ENCODE peak calls at places on chromosomes 5 and 9, in seven cellular contexts. One of them, this sample, is unnamed.

GRCh38 chr5:92775711-92776615 is 805.1 kb downstream of the NR2F1-AS1 start:
- DNase-seq in ovary: no peak
- DNase-seq in HCT116: no peak
- DNase-seq in brain microvascular endothelial cell: no peak
- DNase-seq in breast epithelium: no peak
- DNase-seq in transverse colon: no peak
- DNase-seq in omental fat pad: no peak
- DNase-seq in this sample: no peak

GRCh38 chr5:57937025-57937424 is 454.4 kb upstream of the ACTBL2 start:
- DNase-seq in ovary: no peak
- DNase-seq in HCT116: no peak
- DNase-seq in brain microvascular endothelial cell: peak; percentile 18
- DNase-seq in breast epithelium: no peak
- DNase-seq in transverse colon: no peak
- DNase-seq in omental fat pad: no peak
- DNase-seq in this sample: no peak

GRCh38 chr9:72362118-72362531 is 2.9 kb downstream of the ZFAND5 start:
- DNase-seq in ovary: no peak
- DNase-seq in HCT116: no peak
- DNase-seq in brain microvascular endothelial cell: no peak
- DNase-seq in breast epithelium: no peak
- DNase-seq in transverse colon: no peak
- DNase-seq in omental fat pad: no peak
- DNase-seq in this sample: no peak

GRCh38 chr9:74463825-74464224 is 33.3 kb upstream of the RORB start:
- DNase-seq in ovary: no peak
- DNase-seq in HCT116: no peak
- DNase-seq in brain microvascular endothelial cell: no peak
- DNase-seq in breast epithelium: no peak
- DNase-seq in transverse colon: no peak
- DNase-seq in omental fat pad: no peak
- DNase-seq in this sample: no peak

GRCh38 chr9:4936823-4937222 is 48.2 kb upstream of the JAK2 start:
- DNase-seq in ovary: no peak
- DNase-seq in HCT116: no peak
- DNase-seq in brain microvascular endothelial cell: no peak
- DNase-seq in breast epithelium: no peak
- DNase-seq in transverse colon: no peak
- DNase-seq in omental fat pad: no peak
- DNase-seq in this sample: no peak

GRCh38 chr5:83179966-83180365 is 102.6 kb downstream of the XRCC4 start:
- DNase-seq in ovary: no peak
- DNase-seq in HCT116: no peak
- DNase-seq in brain microvascular endothelial cell: no peak
- DNase-seq in breast epithelium: no peak
- DNase-seq in transverse colon: no peak
- DNase-seq in omental fat pad: no peak
- DNase-seq in this sample: no peak

GRCh38 chr9:81632599-81632998 is 56.7 kb downstream of the TLE1 start:
- DNase-seq in ovary: no peak
- DNase-seq in HCT116: no peak
- DNase-seq in brain microvascular endothelial cell: peak; percentile 78
- DNase-seq in breast epithelium: no peak
- DNase-seq in transverse colon: no peak
- DNase-seq in omental fat pad: no peak
- DNase-seq in this sample: no peak

GRCh38 chr5:36252722-36253340 is 11.1 kb upstream of the NADK2 start:
- DNase-seq in ovary: no peak
- DNase-seq in HCT116: no peak
- DNase-seq in brain microvascular endothelial cell: no peak
- DNase-seq in breast epithelium: no peak
- DNase-seq in transverse colon: no peak
- DNase-seq in omental fat pad: no peak
- DNase-seq in this sample: no peak

GRCh38 chr5:116492016-116492623 is 82.5 kb downstream of the SEMA6A start:
- DNase-seq in ovary: no peak
- DNase-seq in HCT116: no peak
- DNase-seq in brain microvascular endothelial cell: peak; percentile 95
- DNase-seq in breast epithelium: no peak
- DNase-seq in transverse colon: no peak
- DNase-seq in omental fat pad: no peak
- DNase-seq in this sample: no peak

GRCh38 chr9:36174731-36175130 is 5.5 kb downstream of the CCIN start:
- DNase-seq in ovary: no peak
- DNase-seq in HCT116: no peak
- DNase-seq in brain microvascular endothelial cell: no peak
- DNase-seq in breast epithelium: no peak
- DNase-seq in transverse colon: no peak
- DNase-seq in omental fat pad: no peak
- DNase-seq in this sample: no peak

GRCh38 chr9:69549310-69550202 is 122.6 kb downstream of the APBA1 start:
- DNase-seq in ovary: no peak
- DNase-seq in HCT116: peak; percentile 38
- DNase-seq in brain microvascular endothelial cell: peak; percentile 29
- DNase-seq in breast epithelium: no peak
- DNase-seq in transverse colon: no peak
- DNase-seq in omental fat pad: no peak
- DNase-seq in this sample: no peak

GRCh38 chr5:1789838-1790462 is 9.7 kb downstream of the MRPL36 start:
- DNase-seq in ovary: no peak
- DNase-seq in HCT116: no peak
- DNase-seq in brain microvascular endothelial cell: peak; percentile 86
- DNase-seq in breast epithelium: peak; percentile 9
- DNase-seq in transverse colon: no peak
- DNase-seq in omental fat pad: no peak
- DNase-seq in this sample: no peak

GRCh38 chr5:173868096-173868879 is 19.9 kb upstream of the CPEB4 start:
- DNase-seq in ovary: no peak
- DNase-seq in HCT116: no peak
- DNase-seq in brain microvascular endothelial cell: peak; percentile 42
- DNase-seq in breast epithelium: no peak
- DNase-seq in transverse colon: no peak
- DNase-seq in omental fat pad: no peak
- DNase-seq in this sample: no peak

GRCh38 chr5:37825334-37825915 is 14.4 kb downstream of the GDNF start:
- DNase-seq in ovary: no peak
- DNase-seq in HCT116: no peak
- DNase-seq in brain microvascular endothelial cell: no peak
- DNase-seq in breast epithelium: no peak
- DNase-seq in transverse colon: no peak
- DNase-seq in omental fat pad: no peak
- DNase-seq in this sample: no peak

GRCh38 chr9:111815200-111816070 is 20.7 kb upstream of the SHOC1 start:
- DNase-seq in ovary: no peak
- DNase-seq in HCT116: no peak
- DNase-seq in brain microvascular endothelial cell: no peak
- DNase-seq in breast epithelium: no peak
- DNase-seq in transverse colon: no peak
- DNase-seq in omental fat pad: no peak
- DNase-seq in this sample: no peak

GRCh38 chr5:104088876-104089778 is 526.5 kb upstream of the NUDT12 start:
- DNase-seq in ovary: no peak
- DNase-seq in HCT116: peak; percentile 86
- DNase-seq in brain microvascular endothelial cell: no peak
- DNase-seq in breast epithelium: no peak
- DNase-seq in transverse colon: no peak
- DNase-seq in omental fat pad: no peak
- DNase-seq in this sample: no peak

GRCh38 chr9:106111039-106111740 is 416.8 kb downstream of the TMEM38B start:
- DNase-seq in ovary: no peak
- DNase-seq in HCT116: no peak
- DNase-seq in brain microvascular endothelial cell: no peak
- DNase-seq in breast epithelium: no peak
- DNase-seq in transverse colon: no peak
- DNase-seq in omental fat pad: no peak
- DNase-seq in this sample: no peak

GRCh38 chr9:77384406-77384805 is 207.1 kb downstream of the VPS13A start:
- DNase-seq in ovary: no peak
- DNase-seq in HCT116: no peak
- DNase-seq in brain microvascular endothelial cell: no peak
- DNase-seq in breast epithelium: no peak
- DNase-seq in transverse colon: no peak
- DNase-seq in omental fat pad: no peak
- DNase-seq in this sample: no peak

GRCh38 chr5:160542281-160542680 is 120.6 kb downstream of the PTTG1 start:
- DNase-seq in ovary: no peak
- DNase-seq in HCT116: no peak
- DNase-seq in brain microvascular endothelial cell: no peak
- DNase-seq in breast epithelium: no peak
- DNase-seq in transverse colon: no peak
- DNase-seq in omental fat pad: no peak
- DNase-seq in this sample: no peak

GRCh38 chr9:82882744-82883143 is 180.2 kb downstream of the RASEF start:
- DNase-seq in ovary: no peak
- DNase-seq in HCT116: no peak
- DNase-seq in brain microvascular endothelial cell: peak; percentile 2
- DNase-seq in breast epithelium: no peak
- DNase-seq in transverse colon: no peak
- DNase-seq in omental fat pad: no peak
- DNase-seq in this sample: no peak

GRCh38 chr5:88298425-88298824 is 29.8 kb upstream of the TMEM161B start:
- DNase-seq in ovary: no peak
- DNase-seq in HCT116: no peak
- DNase-seq in brain microvascular endothelial cell: peak; percentile 43
- DNase-seq in breast epithelium: no peak
- DNase-seq in transverse colon: no peak
- DNase-seq in omental fat pad: no peak
- DNase-seq in this sample: no peak

GRCh38 chr9:61666310-61666709 is 476.5 kb downstream of the SPATA31A7 start:
- DNase-seq in ovary: no peak
- DNase-seq in HCT116: no peak
- DNase-seq in brain microvascular endothelial cell: no peak
- DNase-seq in breast epithelium: no peak
- DNase-seq in transverse colon: peak; percentile 3
- DNase-seq in omental fat pad: no peak
- DNase-seq in this sample: no peak

GRCh38 chr9:1514241-1514640 is 464.1 kb downstream of the DMRT2 start:
- DNase-seq in ovary: no peak
- DNase-seq in HCT116: no peak
- DNase-seq in brain microvascular endothelial cell: no peak
- DNase-seq in breast epithelium: no peak
- DNase-seq in transverse colon: no peak
- DNase-seq in omental fat pad: no peak
- DNase-seq in this sample: no peak

GRCh38 chr5:79255786-79256557 is 20.0 kb downstream of the JMY start:
- DNase-seq in ovary: no peak
- DNase-seq in HCT116: peak; percentile 31
- DNase-seq in brain microvascular endothelial cell: peak; percentile 19
- DNase-seq in breast epithelium: no peak
- DNase-seq in transverse colon: peak; percentile 20
- DNase-seq in omental fat pad: no peak
- DNase-seq in this sample: no peak

GRCh38 chr5:66769839-66770617 is 173.8 kb downstream of the MAST4 start:
- DNase-seq in ovary: no peak
- DNase-seq in HCT116: no peak
- DNase-seq in brain microvascular endothelial cell: no peak
- DNase-seq in breast epithelium: no peak
- DNase-seq in transverse colon: peak; percentile 8
- DNase-seq in omental fat pad: no peak
- DNase-seq in this sample: no peak

DNA sequence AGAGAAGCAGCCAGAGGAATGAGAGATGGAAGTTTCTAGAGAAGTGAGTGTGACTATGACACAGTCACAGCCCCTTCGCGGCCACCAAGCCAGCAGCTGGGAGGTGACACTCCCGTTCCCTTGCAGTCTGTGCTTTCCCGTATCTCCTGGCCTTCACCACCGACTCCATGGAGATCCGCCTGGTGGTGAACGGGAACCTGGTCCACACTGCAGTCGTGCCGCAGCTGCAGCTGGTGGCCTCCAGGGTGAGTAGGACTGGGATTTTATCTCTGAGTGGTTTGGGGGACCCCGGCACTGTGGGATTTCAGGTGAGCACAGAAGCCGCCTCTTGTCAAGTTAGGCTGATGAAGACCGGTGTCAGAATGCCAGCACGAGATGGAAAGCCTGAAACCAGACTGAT is 12.1 kb upstream of the SLC2A8 start:
- DNase-seq in ovary: no peak
- DNase-seq in HCT116: no peak
- DNase-seq in brain microvascular endothelial cell: no peak
- DNase-seq in breast epithelium: peak; percentile 38
- DNase-seq in transverse colon: no peak
- DNase-seq in omental fat pad: no peak
- DNase-seq in this sample: no peak
- TF ChIP-seq CTCF in ovary: no peak
- TF ChIP-seq CTCF in HCT116: no peak
- TF ChIP-seq CTCF in brain microvascular endothelial cell: peak; percentile 36
- TF ChIP-seq CTCF in breast epithelium: no peak
- TF ChIP-seq CTCF in transverse colon: no peak
- TF ChIP-seq CTCF in omental fat pad: no peak
- TF ChIP-seq CTCF in this sample: no peak

DNA sequence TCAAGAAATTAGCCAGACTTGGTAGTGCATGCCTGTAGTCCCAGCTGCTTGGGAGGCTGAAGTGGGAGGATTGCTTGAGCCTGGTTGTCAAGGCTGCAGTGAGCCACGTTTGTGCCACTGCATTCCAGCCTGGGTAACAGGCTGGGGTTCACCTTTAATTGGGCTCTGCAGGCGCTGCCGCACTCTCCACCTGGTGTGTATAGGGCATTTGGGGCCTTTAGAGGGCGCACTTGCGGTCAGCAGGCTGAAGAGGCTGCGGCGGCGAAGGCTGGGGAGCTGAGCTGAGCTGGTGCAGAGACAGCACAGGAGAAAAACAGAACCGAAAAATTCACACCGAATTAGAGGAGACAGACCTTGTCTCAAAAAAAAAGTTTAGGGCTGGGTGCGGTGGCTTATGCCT is 31.2 kb downstream of the CDK7 start:
- DNase-seq in ovary: no peak
- DNase-seq in HCT116: peak; percentile 13
- DNase-seq in brain microvascular endothelial cell: no peak
- DNase-seq in breast epithelium: no peak
- DNase-seq in transverse colon: no peak
- DNase-seq in omental fat pad: no peak
- DNase-seq in this sample: no peak
- TF ChIP-seq CTCF in ovary: no peak
- TF ChIP-seq CTCF in HCT116: peak; percentile 21
- TF ChIP-seq CTCF in brain microvascular endothelial cell: peak; percentile 56
- TF ChIP-seq CTCF in breast epithelium: no peak
- TF ChIP-seq CTCF in transverse colon: no peak
- TF ChIP-seq CTCF in omental fat pad: no peak
- TF ChIP-seq CTCF in this sample: no peak

GRCh38 chr5:61301345-61301744 is 30.7 kb upstream of the ZSWIM6 start:
- DNase-seq in ovary: no peak
- DNase-seq in HCT116: no peak
- DNase-seq in brain microvascular endothelial cell: no peak
- DNase-seq in breast epithelium: no peak
- DNase-seq in transverse colon: no peak
- DNase-seq in omental fat pad: no peak
- DNase-seq in this sample: no peak
- TF ChIP-seq CTCF in ovary: no peak
- TF ChIP-seq CTCF in HCT116: no peak
- TF ChIP-seq CTCF in brain microvascular endothelial cell: peak; percentile 12
- TF ChIP-seq CTCF in breast epithelium: no peak
- TF ChIP-seq CTCF in transverse colon: no peak
- TF ChIP-seq CTCF in omental fat pad: no peak
- TF ChIP-seq CTCF in this sample: no peak

DNA sequence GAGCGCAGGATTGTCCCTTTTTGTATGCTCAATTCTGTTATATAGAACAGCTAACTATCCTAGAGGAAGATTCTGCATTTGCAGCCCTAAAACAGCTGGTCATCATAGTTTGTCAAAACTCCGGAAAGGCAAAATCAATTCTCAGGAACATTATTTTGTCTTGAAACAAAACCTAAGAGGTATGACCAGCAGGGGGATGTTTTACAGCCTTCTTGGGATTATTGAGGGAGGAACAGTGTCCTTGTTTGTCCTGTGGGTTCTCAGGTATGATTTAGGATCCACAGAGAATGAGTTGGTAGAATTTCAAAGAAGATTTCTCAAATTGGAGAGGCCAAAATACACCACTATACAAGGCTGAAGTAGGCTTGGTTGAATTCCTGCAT is 136.4 kb downstream of the ZSWIM6 start:
- DNase-seq in ovary: no peak
- DNase-seq in HCT116: peak; percentile 3
- DNase-seq in brain microvascular endothelial cell: no peak
- DNase-seq in breast epithelium: no peak
- DNase-seq in transverse colon: no peak
- DNase-seq in omental fat pad: no peak
- DNase-seq in this sample: no peak
- TF ChIP-seq CTCF in ovary: no peak
- TF ChIP-seq CTCF in HCT116: no peak
- TF ChIP-seq CTCF in brain microvascular endothelial cell: peak; percentile 34
- TF ChIP-seq CTCF in breast epithelium: no peak
- TF ChIP-seq CTCF in transverse colon: peak; percentile 21
- TF ChIP-seq CTCF in omental fat pad: no peak
- TF ChIP-seq CTCF in this sample: no peak

This sample was measured in activated B cell treated with CpG ODN at 0.5 μM for 24 hours.